ENCODE peak calls at places on chromosomes 2 and 18, in four cellular contexts. N is GM12878, A is GM23338, U is K562. D is an unnamed sample.
A peak's percentile ranks its signal among the peaks of the same experiment; 100 is the strongest.

GRCh38 chr2:98805412-98806265 is 74.7 kb upstream of the MGAT4A start:
- DNase-seq in U (no peak), A (no peak), N (no peak), D (peak; percentile 83)

GRCh38 chr2:238473014-238473413 is 46.3 kb downstream of the ASB1 start:
- DNase-seq in N (no peak), U (no peak), A (no peak), D (no peak)

GRCh38 chr2:55843992-55844345 is 79.6 kb downstream of the EFEMP1 start:
- DNase-seq in N (no peak), U (no peak), A (no peak), D (no peak)

GRCh38 chr2:23417310-23417709 is 32.3 kb downstream of the KLHL29 start:
- DNase-seq in U (no peak), A (no peak), N (no peak), D (no peak)

GRCh38 chr18:26574958-26575864 is 26.9 kb upstream of the KCTD1 start:
- DNase-seq in A (peak; percentile 83), N (no peak), U (peak; percentile 33), D (peak; percentile 52)

GRCh38 chr2:45821558-45822271 is 170.2 kb downstream of the PRKCE start:
- DNase-seq in A (no peak), U (no peak), N (no peak), D (peak; percentile 66)

GRCh38 chr2:41806286-41806685 is 241.5 kb upstream of the PKDCC start:
- DNase-seq in U (no peak), A (no peak), N (no peak), D (peak; percentile 12)

GRCh38 chr2:223582001-223582400 is 20.2 kb downstream of the SCG2 start:
- DNase-seq in U (no peak), N (no peak), A (no peak), D (no peak)

GRCh38 chr2:7400628-7401027 is 483.4 kb downstream of the RNF144A start:
- DNase-seq in A (no peak), N (no peak), U (no peak), D (no peak)

GRCh38 chr2:172995323-172996244 is 80.1 kb upstream of the MAP3K20 start:
- DNase-seq in U (no peak), A (peak; percentile 42), N (no peak), D (peak; percentile 86)

GRCh38 chr18:72235422-72235821 is 308.7 kb downstream of the CBLN2 start:
- DNase-seq in N (no peak), U (no peak), A (no peak), D (no peak)

GRCh38 chr2:144770616-144771230 is 250.8 kb upstream of the ZEB2 start:
- DNase-seq in A (no peak), U (no peak), N (no peak), D (no peak)

GRCh38 chr18:79523221-79523737 is 127.5 kb downstream of the NFATC1 start:
- DNase-seq in U (no peak), A (no peak), N (no peak), D (no peak)

GRCh38 chr2:188623995-188624643 is 332.4 kb downstream of the GULP1 start:
- DNase-seq in U (no peak), N (no peak), A (no peak), D (no peak)

GRCh38 chr2:230660294-230661060 is 52.2 kb upstream of the CAB39 start:
- DNase-seq in N (peak; percentile 79), U (no peak), A (no peak), D (peak; percentile 47)

GRCh38 chr2:20600756-20601325 is 50.1 kb downstream of the HS1BP3 start:
- DNase-seq in U (no peak), N (no peak), A (no peak), D (no peak)

GRCh38 chr2:86764661-86765307 is 25.9 kb downstream of the CD8A start:
- DNase-seq in A (peak; percentile 75), N (no peak), U (peak; percentile 53), D (peak; percentile 43)

GRCh38 chr2:216665240-216665639 is 30.1 kb downstream of the IGFBP5 start:
- DNase-seq in A (peak; percentile 48), N (no peak), U (no peak), D (no peak)

GRCh38 chr2:127122351-127123027 is 15.5 kb upstream of the BIN1 start:
- DNase-seq in A (no peak), U (peak; percentile 3), N (no peak), D (no peak)

GRCh38 chr2:152609699-152610098 is 107.6 kb downstream of the PRPF40A start:
- DNase-seq in N (no peak), U (no peak), A (no peak), D (no peak)

GRCh38 chr2:105872142-105872728 is 127.5 kb downstream of the NCK2 start:
- DNase-seq in N (no peak), A (no peak), U (no peak), D (no peak)
- TF ChIP-seq JUNB in N (no peak), A (no peak), U (no peak), D (no peak)

DNA sequence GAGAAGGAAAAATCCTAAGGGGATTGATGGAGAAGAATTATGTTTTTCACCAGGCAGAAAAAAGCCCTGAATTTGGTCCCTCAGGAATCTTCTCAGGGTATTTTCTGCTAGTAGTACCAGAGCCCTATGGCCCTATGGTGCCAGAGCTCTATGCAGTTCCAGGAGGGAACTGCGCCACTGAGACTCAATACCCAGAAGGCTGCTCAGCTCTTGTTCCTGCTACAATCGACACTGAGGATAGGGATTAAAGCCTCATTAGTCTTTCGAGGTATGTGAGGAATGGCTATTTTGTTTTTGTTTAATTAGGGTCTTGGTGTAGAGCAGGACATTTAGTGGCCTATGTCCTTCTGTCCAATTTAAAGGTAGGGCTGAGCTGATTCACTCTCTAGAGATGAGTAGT is 21.7 kb upstream of the PPP3R1 start:
- DNase-seq in A (peak; percentile 51), N (no peak), U (no peak), D (no peak)
- TF ChIP-seq CREB1 in A (no peak), N (no peak), U (no peak), D (no peak)

GRCh38 chr2:168703926-168704325 is 98.5 kb upstream of the NOSTRIN start:
- DNase-seq in N (no peak), U (no peak), A (no peak), D (no peak)
- TF ChIP-seq JUNB in N (no peak), U (no peak), A (no peak), D (no peak)

GRCh38 chr2:70280242-70280798 is 13.2 kb downstream of the SNRPG start:
- DNase-seq in N (no peak), A (no peak), U (no peak), D (no peak)
- TF ChIP-seq CREB1 in N (no peak), A (no peak), U (no peak), D (no peak)

GRCh38 chr2:141038341-141038740 is 1092.5 kb downstream of the LRP1B start:
- DNase-seq in N (no peak), A (no peak), U (no peak), D (no peak)
- TF ChIP-seq JUNB in N (no peak), A (no peak), U (no peak), D (no peak)

GRCh38 chr18:24736686-24737085 is 276.2 kb downstream of the HRH4 start:
- DNase-seq in U (no peak), A (no peak), N (no peak), D (no peak)
- TF ChIP-seq CREB1 in U (no peak), A (no peak), N (no peak), D (no peak)

DNA sequence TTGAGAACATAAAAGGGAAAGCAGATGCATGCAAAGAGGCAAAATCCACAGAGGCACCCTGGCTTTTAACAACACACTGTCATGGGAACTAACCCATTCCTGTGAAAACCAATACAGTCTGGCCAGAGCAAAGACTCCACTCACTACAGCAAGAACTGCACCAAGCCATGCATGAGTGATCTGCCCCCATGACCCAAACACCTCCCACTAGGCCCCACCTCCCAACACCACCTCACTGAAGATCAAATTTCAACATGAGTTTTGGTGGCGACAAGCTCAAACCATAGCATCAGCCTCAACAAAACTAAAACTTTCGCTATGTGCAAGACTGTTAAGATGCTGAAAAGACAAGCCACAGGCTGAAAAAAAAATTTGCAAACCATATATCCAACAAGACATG is 162.8 kb downstream of the SMAD2 start:
- DNase-seq in N (no peak), A (no peak), U (no peak), D (no peak)
- TF ChIP-seq JUNB in N (no peak), A (no peak), U (no peak), D (no peak)

GRCh38 chr2:100259991-100260390 is 62.3 kb downstream of the LONRF2 start:
- DNase-seq in N (no peak), A (no peak), U (no peak), D (no peak)

GRCh38 chr2:100262043-100262442 is 60.3 kb downstream of the LONRF2 start:
- DNase-seq in U (no peak), A (no peak), N (no peak), D (no peak)

GRCh38 chr2:100262555-100263320 is 59.6 kb downstream of the LONRF2 start:
- DNase-seq in N (no peak), A (peak; percentile 78), U (peak; percentile 76), D (peak; percentile 41)

GRCh38 chr2:100259106-100259505 is 63.2 kb downstream of the LONRF2 start:
- DNase-seq in N (no peak), U (no peak), A (no peak), D (no peak)

GRCh38 chr2:100260712-100261620 is 61.3 kb downstream of the LONRF2 start:
- DNase-seq in U (peak; percentile 72), N (no peak), A (peak; percentile 86), D (peak; percentile 60)
- TF ChIP-seq CREB1 in U (no peak), N (no peak), A (no peak), D (no peak)

GRCh38 chr2:33550206-33550605 is 48.9 kb downstream of the FAM98A start:
- DNase-seq in U (no peak), N (no peak), A (no peak), D (no peak)

GRCh38 chr2:33555681-33556080 is 43.4 kb downstream of the FAM98A start:
- DNase-seq in N (no peak), A (no peak), U (no peak), D (no peak)

GRCh38 chr2:33552758-33553461 is 46.2 kb downstream of the FAM98A start:
- DNase-seq in N (no peak), A (no peak), U (no peak), D (peak; percentile 73)
- TF ChIP-seq JUNB in N (no peak), A (no peak), U (no peak), D (no peak)

DNA sequence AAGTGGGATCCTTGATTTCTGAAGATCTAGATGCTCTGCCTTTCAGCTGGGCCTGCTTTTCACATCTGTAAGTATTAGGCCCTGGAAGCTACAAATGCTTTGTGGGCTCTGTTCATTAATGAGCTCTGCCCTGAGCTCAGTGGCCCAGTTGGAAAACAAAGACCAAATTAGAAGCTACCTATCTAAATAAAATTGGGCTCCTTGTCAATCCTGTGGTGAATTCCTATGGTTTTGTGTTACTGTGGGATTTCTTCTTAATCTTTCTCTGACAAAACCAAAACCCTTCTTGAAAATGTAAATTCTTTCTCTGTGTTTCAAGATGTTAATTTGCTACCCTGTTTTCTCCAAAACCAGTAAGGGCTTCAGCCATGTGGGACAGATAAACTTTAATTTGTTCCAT is 219.0 kb upstream of the HS6ST1 start:
- DNase-seq in A (no peak), U (no peak), N (no peak), D (no peak)
- TF ChIP-seq CREB1 in A (no peak), U (no peak), N (no peak), D (no peak)